ENCODE peak calls at places on chromosome 6, in eight cellular contexts. P is iris pigment epithelial cell; J is activated CD4-positive, alpha-beta T cell treated with anti-CD3 and anti-CD28 coated beads, Interleukin-2, amount 50 U/mL, for 24 hours; Z is dermis blood vessel endothelial cell; B is occipital lobe; Q is cardiac fibroblast; S is NCI-H69; I is mucosa of descending colon. H is an unnamed sample.

GRCh38 chr6:32298632-32299336 is 72.9 kb downstream of the TSBP1 start:
- DNase-seq in Q (peak; percentile 30), J (no peak), B (no peak), Z (peak; percentile 8), I (no peak), P (peak; percentile 47), S (no peak), H (no peak)

GRCh38 chr6:21005816-21006553 is 471.7 kb downstream of the CDKAL1 start:
- DNase-seq in Q (peak; percentile 81), S (peak; percentile 33), Z (peak; percentile 88), P (peak; percentile 93), B (no peak), I (no peak), J (no peak), H (no peak)

GRCh38 chr6:149323353-149323752 is 5.8 kb downstream of the TAB2 start:
- DNase-seq in B (no peak), Z (no peak), Q (no peak), I (no peak), J (no peak), S (no peak), P (no peak), H (no peak)

GRCh38 chr6:11702796-11703130 is 75.8 kb downstream of the ADTRP start:
- DNase-seq in I (no peak), B (no peak), J (no peak), Z (no peak), Q (no peak), P (no peak), S (no peak), H (no peak)

GRCh38 chr6:154878866-154879491 is 116.1 kb upstream of the TIAM2 start:
- DNase-seq in Z (no peak), S (no peak), Q (no peak), P (peak; percentile 55), B (no peak), I (no peak), J (no peak), H (no peak)

GRCh38 chr6:5562277-5562676 is 301.0 kb downstream of the FARS2 start:
- DNase-seq in S (no peak), J (no peak), B (no peak), Q (no peak), I (no peak), Z (no peak), P (no peak), H (no peak)

GRCh38 chr6:169851641-169852503 is 100.5 kb downstream of the ERMARD start:
- DNase-seq in Z (peak; percentile 96), I (no peak), J (no peak), P (peak; percentile 63), Q (peak; percentile 53), S (no peak), B (no peak), H (peak; percentile 73)

GRCh38 chr6:90286884-90287488 is 9.7 kb downstream of the BACH2 start:
- DNase-seq in Q (peak; percentile 38), J (peak; percentile 28), S (peak; percentile 64), B (no peak), I (no peak), Z (peak; percentile 61), P (peak; percentile 34), H (no peak)

GRCh38 chr6:118843685-118844390 is 50.1 kb upstream of the ASF1A start:
- DNase-seq in I (no peak), Q (peak; percentile 20), P (peak; percentile 60), J (no peak), Z (no peak), B (no peak), S (no peak), H (no peak)

GRCh38 chr6:167396068-167396658 is 71.3 kb downstream of the TTLL2 start:
- DNase-seq in B (no peak), Z (no peak), Q (no peak), I (no peak), P (no peak), S (no peak), J (no peak), H (no peak)

GRCh38 chr6:148069256-148069655 is 273.4 kb upstream of the SASH1 start:
- DNase-seq in B (no peak), S (no peak), Q (no peak), P (no peak), I (no peak), J (no peak), Z (peak; percentile 11), H (no peak)

GRCh38 chr6:35368038-35368887 is 25.9 kb downstream of the PPARD start:
- DNase-seq in Q (peak; percentile 50), I (no peak), B (no peak), Z (peak; percentile 41), S (no peak), J (no peak), P (peak; percentile 28), H (no peak)

GRCh38 chr6:19463250-19463649 is 373.9 kb upstream of the ID4 start:
- DNase-seq in J (no peak), P (no peak), S (peak; percentile 51), Q (no peak), I (no peak), B (no peak), Z (no peak), H (no peak)

GRCh38 chr6:77633471-77633870 is 19.4 kb upstream of the MEI4 start:
- DNase-seq in J (no peak), B (no peak), I (no peak), Q (no peak), Z (no peak), S (no peak), P (peak; percentile 63), H (no peak)

GRCh38 chr6:93319304-93319703 is 100.1 kb downstream of the EPHA7 start:
- DNase-seq in P (no peak), J (no peak), B (no peak), Z (no peak), I (no peak), Q (no peak), S (peak; percentile 30), H (no peak)

GRCh38 chr6:41153992-41154625 is at the start of gene TREML1:
- DNase-seq in S (peak; percentile 76), J (no peak), Q (no peak), Z (peak; percentile 6), B (no peak), P (no peak), I (no peak), H (no peak)

GRCh38 chr6:23301546-23301945 is 732.2 kb downstream of the HDGFL1 start:
- DNase-seq in B (no peak), P (peak; percentile 41), Z (no peak), J (no peak), I (no peak), Q (no peak), S (no peak), H (no peak)

GRCh38 chr6:106671651-106672050 is 42.3 kb downstream of the QRSL1 start:
- DNase-seq in I (no peak), B (no peak), Q (no peak), Z (no peak), P (no peak), S (no peak), J (no peak), H (no peak)

GRCh38 chr6:122580731-122581130 is 29.5 kb upstream of the PKIB start:
- DNase-seq in I (no peak), J (no peak), P (peak; percentile 9), B (no peak), Z (no peak), Q (no peak), S (peak; percentile 94), H (no peak)

GRCh38 chr6:125919618-125920017 is 37.0 kb upstream of the HINT3 start:
- DNase-seq in Z (no peak), B (no peak), P (no peak), J (no peak), Q (no peak), I (no peak), S (no peak), H (no peak)

GRCh38 chr6:157405986-157406385 is 25.0 kb downstream of the ZDHHC14 start:
- DNase-seq in B (no peak), P (peak; percentile 76), Z (peak; percentile 77), I (no peak), S (no peak), J (no peak), Q (peak; percentile 72), H (no peak)

GRCh38 chr6:158312672-158313397 is 570 bp downstream of the TULP4 start:
- DNase-seq in B (no peak), Z (no peak), J (no peak), I (no peak), S (no peak), Q (no peak), P (no peak), H (no peak)

GRCh38 chr6:127026247-127026646 is 92.2 kb upstream of the RSPO3 start:
- DNase-seq in P (peak; percentile 15), B (no peak), I (no peak), Z (peak; percentile 19), Q (no peak), J (no peak), S (no peak), H (no peak)

GRCh38 chr6:91023529-91023928 is 436.7 kb upstream of the MAP3K7 start:
- DNase-seq in S (no peak), B (no peak), Q (no peak), P (no peak), J (no peak), I (no peak), Z (no peak), H (no peak)

GRCh38 chr6:42007753-42008528 is 42.4 kb upstream of the TAF8 start:
- DNase-seq in P (no peak), B (no peak), Z (no peak), S (no peak), Q (no peak), J (no peak), I (no peak), H (no peak)

GRCh38 chr6:61977951-61978350 is 308.1 kb downstream of the KHDRBS2 start:
- DNase-seq in Z (no peak), B (no peak), Q (no peak), I (no peak), P (no peak), J (no peak), S (no peak), H (no peak)

GRCh38 chr6:132491303-132491702 is 21.6 kb downstream of the STX7 start:
- DNase-seq in I (no peak), B (no peak), Z (peak; percentile 71), P (peak; percentile 74), Q (peak; percentile 58), J (no peak), S (no peak), H (peak; percentile 50)

GRCh38 chr6:136341967-136342366 is 52.3 kb upstream of the BCLAF1 start:
- DNase-seq in P (no peak), Z (peak; percentile 6), I (no peak), B (no peak), Q (no peak), S (no peak), J (no peak), H (no peak)